ENCODE peak calls at places on chromosomes 16 and 17, in five cellular contexts. D is HEK293T, P is NCI-H345, O is skeletal muscle cell, I is heart right ventricle. L is an unnamed sample.
A peak's percentile ranks its signal among the peaks of the same experiment; 100 is the strongest.

GRCh38 chr16:69186642-69187386 is at the start of gene SNTB2:
- DNase-seq in D (peak; percentile 92), P (peak; percentile 87), O (no peak), I (peak; percentile 92), L (peak; percentile 68)

GRCh38 chr16:1305823-1306222 is 3.6 kb upstream of the UBE2I start:
- DNase-seq in I (no peak), O (no peak), D (no peak), P (no peak), L (no peak)

GRCh38 chr17:73194514-73195222 is 1.8 kb downstream of the COG1 start:
- DNase-seq in O (no peak), D (no peak), P (no peak), I (no peak), L (no peak)

GRCh38 chr17:58415371-58416055 is 1.8 kb downstream of the RNF43 start:
- DNase-seq in D (no peak), O (no peak), P (no peak), I (no peak), L (peak; percentile 41)

GRCh38 chr17:80942360-80943345 is 49.0 kb upstream of the CHMP6 start:
- DNase-seq in D (no peak), O (peak; percentile 71), I (peak; percentile 91), P (no peak), L (peak; percentile 20)

GRCh38 chr17:51356084-51356410 is 95.7 kb downstream of the UTP18 start:
- DNase-seq in O (no peak), I (no peak), P (no peak), D (no peak), L (no peak)

GRCh38 chr17:31566247-31566991 is 174.9 kb downstream of the RAB11FIP4 start:
- DNase-seq in P (no peak), I (no peak), D (no peak), O (no peak), L (no peak)

GRCh38 chr17:22138861-22139469 is 446.6 kb downstream of the KCNJ18 start:
- DNase-seq in P (no peak), D (no peak), I (no peak), O (no peak), L (no peak)

GRCh38 chr17:18070861-18071340 is 16.8 kb upstream of the DRG2 start:
- DNase-seq in P (no peak), I (no peak), O (no peak), D (peak; percentile 35), L (no peak)

GRCh38 chr17:6323626-6324356 is 111.1 kb downstream of the AIPL1 start:
- DNase-seq in O (no peak), I (peak; percentile 36), P (no peak), D (no peak), L (no peak)

GRCh38 chr17:59435238-59435637 is 103.8 kb downstream of the YPEL2 start:
- DNase-seq in I (no peak), D (no peak), O (peak; percentile 63), P (no peak), L (no peak)

GRCh38 chr17:14303343-14304221 is 2.7 kb downstream of the HS3ST3B1 start:
- DNase-seq in D (no peak), I (no peak), P (no peak), O (no peak), L (peak; percentile 7)

GRCh38 chr16:84478172-84478948 is 26.1 kb downstream of the MEAK7 start:
- DNase-seq in P (no peak), I (no peak), O (peak; percentile 47), D (no peak), L (no peak)

GRCh38 chr16:24993722-24994686 is 21.2 kb downstream of the ARHGAP17 start:
- DNase-seq in D (no peak), P (no peak), O (peak; percentile 69), I (no peak), L (no peak)

GRCh38 chr16:10981697-10982216 is 37.4 kb downstream of the CLEC16A start:
- DNase-seq in P (peak; percentile 3), O (no peak), D (peak; percentile 32), I (no peak), L (no peak)

GRCh38 chr17:78343099-78343432 is 16.8 kb downstream of the SOCS3 start:
- DNase-seq in I (peak; percentile 86), O (no peak), P (no peak), D (no peak), L (no peak)

GRCh38 chr16:47258874-47259461 is 115.2 kb upstream of the NETO2 start:
- DNase-seq in I (no peak), D (peak; percentile 48), P (no peak), O (no peak), L (peak; percentile 14)

GRCh38 chr17:50052241-50052788 is 3.6 kb upstream of the ITGA3 start:
- DNase-seq in P (peak; percentile 86), D (no peak), I (no peak), O (no peak), L (peak; percentile 19)

GRCh38 chr17:50956750-50957523 is 90.8 kb upstream of the TOB1 start:
- DNase-seq in D (peak; percentile 83), I (peak; percentile 66), O (no peak), P (peak; percentile 78), L (peak; percentile 79)

GRCh38 chr17:1074886-1075665 is 78.1 kb downstream of the TIMM22 start:
- DNase-seq in D (no peak), I (peak; percentile 65), P (no peak), O (no peak), L (no peak)

GRCh38 chr16:21590287-21590686 is 9.1 kb upstream of the METTL9 start:
- DNase-seq in I (no peak), D (no peak), P (no peak), O (no peak), L (no peak)

GRCh38 chr17:75064867-75065561 is 18.0 kb downstream of the KCTD2 start:
- DNase-seq in D (no peak), O (no peak), P (no peak), I (no peak), L (no peak)

GRCh38 chr16:75238132-75238852 is 13.1 kb downstream of the BCAR1 start:
- DNase-seq in D (no peak), P (peak; percentile 10), O (peak; percentile 74), I (peak; percentile 83), L (no peak)

GRCh38 chr17:77304746-77305473 is 164.1 kb downstream of the SEC14L1 start:
- DNase-seq in P (no peak), D (no peak), I (no peak), O (no peak), L (no peak)

GRCh38 chr16:87314990-87315420 is 2.2 kb downstream of the C16orf95 start:
- DNase-seq in O (no peak), P (no peak), D (no peak), I (no peak), L (no peak)